ENCODE peak calls at places on chromosomes 2 and 18, in four cellular contexts. N, U, K and E are unnamed samples.

GRCh38 chr2:46326231-46326980 is 29.2 kb downstream of the EPAS1 start:
- DNase-seq in N (no peak), U (no peak), K (peak; percentile 47), E (no peak)

GRCh38 chr2:202149155-202149762 is 76.2 kb downstream of the KIAA2012 start:
- DNase-seq in N (peak; percentile 88), U (no peak), K (peak; percentile 92), E (no peak)

GRCh38 chr18:45554070-45554767 is 61.1 kb upstream of the SLC14A2 start:
- DNase-seq in N (no peak), U (no peak), K (no peak), E (no peak)

GRCh38 chr2:31138037-31138962 is at the start of gene GALNT14:
- DNase-seq in N (peak; percentile 86), U (no peak), K (peak; percentile 82), E (no peak)

GRCh38 chr2:135164431-135164830 is 112.3 kb downstream of the RAB3GAP1 start:
- DNase-seq in N (no peak), U (no peak), K (peak; percentile 95), E (peak; percentile 51)

GRCh38 chr2:219446101-219446504 is 11.5 kb downstream of the SPEG start:
- DNase-seq in N (peak; percentile 71), U (no peak), K (peak; percentile 78), E (no peak)

GRCh38 chr18:46555213-46555612 is 101.8 kb downstream of the LOXHD1 start:
- DNase-seq in N (no peak), U (no peak), K (no peak), E (no peak)

GRCh38 chr2:36168136-36168535 is 187.4 kb upstream of the CRIM1 start:
- DNase-seq in N (no peak), U (no peak), K (no peak), E (no peak)

GRCh38 chr2:196635156-196635555 is 4.4 kb upstream of the CCDC150 start:
- DNase-seq in N (no peak), U (no peak), K (peak; percentile 21), E (no peak)

GRCh38 chr2:141611143-141611571 is 519.7 kb downstream of the LRP1B start:
- DNase-seq in N (no peak), U (no peak), K (no peak), E (no peak)

GRCh38 chr2:28628987-28629386 is 122.6 kb upstream of the PPP1CB start:
- DNase-seq in N (no peak), U (no peak), K (no peak), E (no peak)

GRCh38 chr2:101337877-101338276 is 29.4 kb upstream of the RNF149 start:
- DNase-seq in N (no peak), U (no peak), K (peak; percentile 50), E (no peak)

GRCh38 chr2:41791523-41791922 is 256.3 kb upstream of the PKDCC start:
- DNase-seq in N (no peak), U (no peak), K (peak; percentile 50), E (peak; percentile 59)

GRCh38 chr2:176729706-176730569 is 460.7 kb downstream of the MTX2 start:
- DNase-seq in N (no peak), U (no peak), K (peak; percentile 80), E (no peak)

GRCh38 chr2:192448881-192449280 is 254.1 kb upstream of the TMEFF2 start:
- DNase-seq in N (no peak), U (no peak), K (no peak), E (no peak)

GRCh38 chr2:240141736-240142135 is 1.3 kb upstream of the OTOS start:
- DNase-seq in N (peak; percentile 61), U (no peak), K (no peak), E (no peak)

GRCh38 chr2:71940695-71941094 is 207.0 kb downstream of the CYP26B1 start:
- DNase-seq in N (peak; percentile 70), U (no peak), K (no peak), E (no peak)

GRCh38 chr2:144102386-144102785 is 417.5 kb downstream of the ZEB2 start:
- DNase-seq in N (no peak), U (no peak), K (no peak), E (no peak)

GRCh38 chr18:10265560-10266235 is 188.7 kb upstream of the APCDD1 start:
- DNase-seq in N (no peak), U (no peak), K (no peak), E (no peak)

GRCh38 chr2:159208449-159208848 is 78.1 kb downstream of the WDSUB1 start:
- DNase-seq in N (no peak), U (no peak), K (no peak), E (no peak)

GRCh38 chr2:166091439-166091838 is 36.4 kb downstream of the SCN1A start:
- DNase-seq in N (no peak), U (no peak), K (no peak), E (no peak)

GRCh38 chr2:232129483-232129882 is 168.0 kb downstream of the DIS3L2 start:
- DNase-seq in N (no peak), U (no peak), K (no peak), E (no peak)

GRCh38 chr18:31685097-31686082 is 1.0 kb upstream of the B4GALT6 start:
- DNase-seq in N (peak; percentile 86), U (peak; percentile 4), K (peak; percentile 85), E (peak; percentile 82)

GRCh38 chr2:160632576-160632975 is 139.0 kb upstream of the RBMS1 start:
- DNase-seq in N (no peak), U (no peak), K (no peak), E (no peak)

GRCh38 chr2:128970332-128971116 is 651.9 kb upstream of the HS6ST1 start:
- DNase-seq in N (no peak), U (no peak), K (no peak), E (no peak)

GRCh38 chr2:110674620-110675555 is 3.0 kb downstream of the BUB1 start:
- DNase-seq in N (no peak), U (no peak), K (peak; percentile 54), E (peak; percentile 83)

GRCh38 chr18:54983041-54983686 is 23.9 kb upstream of the CCDC68 start:
- DNase-seq in N (no peak), U (no peak), K (peak; percentile 76), E (peak; percentile 74)

GRCh38 chr2:12717988-12718661 is 1.4 kb downstream of the TRIB2 start:
- DNase-seq in N (no peak), U (peak; percentile 10), K (peak; percentile 65), E (no peak)

GRCh38 chr2:12719400-12720104 is 2.8 kb downstream of the TRIB2 start:
- DNase-seq in N (no peak), U (no peak), K (peak; percentile 87), E (no peak)

GRCh38 chr2:10415048-10415447 is 33.1 kb downstream of the ODC1 start:
- DNase-seq in N (no peak), U (no peak), K (no peak), E (no peak)

GRCh38 chr2:44207102-44207501 is 38.4 kb downstream of the PPM1B start:
- DNase-seq in N (no peak), U (no peak), K (no peak), E (no peak)

GRCh38 chr2:195304310-195304709 is 352.7 kb upstream of the SLC39A10 start:
- DNase-seq in N (no peak), U (no peak), K (peak; percentile 7), E (peak; percentile 42)